ENCODE peak calls at places on chromosome 7, in nine cellular contexts. Z is left ventricle myocardium superior; F is GOT3; V is stimulated activated CD8-positive, alpha-beta memory T cell treated with anti-CD3 and anti-CD28 coated beads, Interleukin-2, amount 100 ng/mL, for 1 hour; W is NCI-H2171 treated with DMSO at 0.1 percent for 48 hours; A is NCI-H2029 treated with DMSO at 0.1 percent for 48 hours; Y is prostate gland; X is Calu3; M is transverse colon. J is an unnamed sample.

GRCh38 chr7:143069912-143070500 is 17.9 kb downstream of the OR6V1 start:
- DNase-seq in Y (no peak), W (no peak), F (no peak), A (no peak), Z (no peak), V (no peak), M (no peak), X (no peak), J (no peak)

GRCh38 chr7:33262476-33262875 is 133.1 kb downstream of the BBS9 start:
- DNase-seq in X (no peak), M (no peak), Y (no peak), F (no peak), W (no peak), A (no peak), V (no peak), Z (no peak), J (no peak)

GRCh38 chr7:53596230-53596629 is 560.8 kb downstream of the POM121L12 start:
- DNase-seq in V (no peak), F (no peak), X (no peak), W (no peak), M (no peak), Z (no peak), Y (no peak), A (peak), J (no peak)

GRCh38 chr7:46175221-46175620 is 254.1 kb upstream of the IGFBP3 start:
- DNase-seq in Z (no peak), Y (no peak), W (no peak), V (no peak), A (no peak), X (no peak), M (no peak), F (no peak), J (no peak)

GRCh38 chr7:105894131-105894530 is 17.7 kb upstream of the ATXN7L1 start:
- DNase-seq in V (no peak), Y (no peak), A (no peak), F (no peak), W (no peak), X (no peak), Z (no peak), M (no peak), J (no peak)

GRCh38 chr7:128281605-128282380 is 40.7 kb downstream of the LEP start:
- DNase-seq in W (no peak), M (no peak), V (no peak), X (no peak), F (no peak), A (no peak), Y (no peak), Z (no peak), J (no peak)

GRCh38 chr7:276230-276835 is 13.6 kb upstream of the FOXL3 start:
- DNase-seq in M (no peak), Z (no peak), A (no peak), X (no peak), V (no peak), W (no peak), Y (no peak), F (no peak), J (no peak)

GRCh38 chr7:47496064-47496665 is 85.7 kb downstream of the TNS3 start:
- DNase-seq in Y (no peak), A (no peak), F (no peak), X (no peak), Z (no peak), W (peak), M (no peak), V (no peak), J (no peak)

GRCh38 chr7:8638076-8638475 is 204.7 kb downstream of the NXPH1 start:
- DNase-seq in W (peak), M (peak), A (peak), V (no peak), Y (peak), Z (no peak), X (no peak), F (no peak), J (peak)

GRCh38 chr7:41886257-41886905 is 183.5 kb upstream of the INHBA start:
- DNase-seq in Y (no peak), W (no peak), F (peak), M (peak), Z (peak), X (no peak), A (no peak), V (no peak), J (no peak)

J was measured in DMS 273 treated with DMSO at 0.1 percent for 48 hours.